ENCODE peak calls at places on chromosome 16, in four cellular contexts. V, G, N and L are unnamed samples.

GRCh38 chr16:49556252-49557069 is 182.9 kb downstream of the C16orf78 start:
- DNase-seq in V (no peak), G (peak; percentile 82), N (no peak), L (no peak)

GRCh38 chr16:57633383-57634064 is 5.1 kb downstream of the ADGRG1 start:
- DNase-seq in V (no peak), G (no peak), N (no peak), L (no peak)

GRCh38 chr16:7257026-7257425 is 75.6 kb upstream of the RBFOX1 start:
- DNase-seq in V (no peak), G (no peak), N (no peak), L (no peak)

GRCh38 chr16:59213952-59214351 is 479.8 kb upstream of the GOT2 start:
- DNase-seq in V (no peak), G (no peak), N (no peak), L (no peak)

GRCh38 chr16:58197314-58198012 is 443 bp downstream of the CSNK2A2 start:
- DNase-seq in V (peak; percentile 39), G (peak; percentile 49), N (peak; percentile 53), L (peak; percentile 28)

GRCh38 chr16:4272114-4272954 is 489 bp downstream of the TFAP4 start:
- DNase-seq in V (no peak), G (peak; percentile 74), N (peak; percentile 77), L (peak; percentile 66)

GRCh38 chr16:21598676-21599157 is 660 bp upstream of the METTL9 start:
- DNase-seq in V (no peak), G (no peak), N (no peak), L (peak; percentile 23)

GRCh38 chr16:66476328-66477027 is 49.4 kb downstream of the BEAN1 start:
- DNase-seq in V (peak; percentile 59), G (no peak), N (no peak), L (peak; percentile 55)

GRCh38 chr16:9929836-9930235 is 252.4 kb downstream of the GRIN2A start:
- DNase-seq in V (no peak), G (no peak), N (no peak), L (no peak)

GRCh38 chr16:59046335-59046734 is 312.2 kb upstream of the GOT2 start:
- DNase-seq in V (no peak), G (no peak), N (no peak), L (no peak)

GRCh38 chr16:74297296-74297665 is 667 bp downstream of the PSMD7 start:
- DNase-seq in V (no peak), G (peak; percentile 25), N (peak; percentile 37), L (peak; percentile 28)

GRCh38 chr16:10971560-10971961 is 27.2 kb downstream of the CLEC16A start:
- DNase-seq in V (no peak), G (peak; percentile 86), N (no peak), L (peak; percentile 48)

GRCh38 chr16:85455534-85455933 is 157.6 kb upstream of the GSE1 start:
- DNase-seq in V (no peak), G (no peak), N (no peak), L (no peak)

GRCh38 chr16:20814761-20815160 is 8.4 kb downstream of the REXO5 start:
- DNase-seq in V (no peak), G (no peak), N (no peak), L (no peak)

GRCh38 chr16:67774457-67774853 is 31.9 kb downstream of the RANBP10 start:
- DNase-seq in V (no peak), G (no peak), N (no peak), L (no peak)

GRCh38 chr16:67833035-67833417 is 9.1 kb upstream of the THAP11 start:
- DNase-seq in V (no peak), G (no peak), N (no peak), L (no peak)

GRCh38 chr16:47664653-47665325 is 203.7 kb downstream of the PHKB start:
- DNase-seq in V (peak; percentile 75), G (no peak), N (no peak), L (peak; percentile 10)

GRCh38 chr16:77961811-77962210 is 60.5 kb upstream of the CLEC3A start:
- DNase-seq in V (no peak), G (no peak), N (no peak), L (no peak)

GRCh38 chr16:63457869-63458268 is 1421.6 kb upstream of the CDH8 start:
- DNase-seq in V (no peak), G (no peak), N (no peak), L (no peak)

GRCh38 chr16:57822861-57823260 is 20.6 kb upstream of the KIFC3 start:
- DNase-seq in V (no peak), G (no peak), N (no peak), L (no peak)

GRCh38 chr16:29662729-29663019 is 373 bp upstream of the SPN start:
- DNase-seq in V (peak; percentile 53), G (no peak), N (peak; percentile 72), L (peak; percentile 75)

GRCh38 chr16:46757339-46758050 is 9.4 kb upstream of the MYLK3 start:
- DNase-seq in V (no peak), G (peak; percentile 28), N (no peak), L (no peak)

GRCh38 chr16:79767597-79768280 is 167.2 kb upstream of the MAF start:
- DNase-seq in V (peak; percentile 59), G (peak; percentile 78), N (no peak), L (no peak)

GRCh38 chr16:30032083-30032819 is 1.2 kb upstream of the TLCD3B start:
- DNase-seq in V (no peak), G (peak; percentile 83), N (peak; percentile 83), L (peak; percentile 83)

GRCh38 chr16:81158964-81159363 is 62.8 kb upstream of the GCSH start:
- DNase-seq in V (no peak), G (peak; percentile 30), N (no peak), L (no peak)

GRCh38 chr16:9141813-9142212 is 50.4 kb downstream of the HAPSTR1 start:
- DNase-seq in V (no peak), G (no peak), N (no peak), L (no peak)

GRCh38 chr16:17777461-17777863 is 306.7 kb upstream of the XYLT1 start:
- DNase-seq in V (no peak), G (no peak), N (no peak), L (no peak)

GRCh38 chr16:4360538-4361021 is 9.5 kb upstream of the PAM16 start:
- DNase-seq in V (no peak), G (peak; percentile 50), N (no peak), L (no peak)

GRCh38 chr16:81238296-81239011 is at the start of gene BCO1:
- DNase-seq in V (peak; percentile 25), G (peak; percentile 87), N (no peak), L (no peak)

GRCh38 chr16:23855010-23855409 is 19.2 kb downstream of the PRKCB start:
- DNase-seq in V (no peak), G (no peak), N (no peak), L (no peak)

GRCh38 chr16:66881014-66881417 is 701 bp downstream of the PDP2 start:
- DNase-seq in V (no peak), G (peak; percentile 47), N (no peak), L (no peak)

GRCh38 chr16:11073407-11073806 is 129.0 kb downstream of the CLEC16A start:
- DNase-seq in V (no peak), G (no peak), N (no peak), L (no peak)

GRCh38 chr16:4613636-4614570 is 785 bp downstream of the UBALD1 start:
- DNase-seq in V (no peak), G (peak; percentile 70), N (peak; percentile 76), L (peak; percentile 60)

DNA sequence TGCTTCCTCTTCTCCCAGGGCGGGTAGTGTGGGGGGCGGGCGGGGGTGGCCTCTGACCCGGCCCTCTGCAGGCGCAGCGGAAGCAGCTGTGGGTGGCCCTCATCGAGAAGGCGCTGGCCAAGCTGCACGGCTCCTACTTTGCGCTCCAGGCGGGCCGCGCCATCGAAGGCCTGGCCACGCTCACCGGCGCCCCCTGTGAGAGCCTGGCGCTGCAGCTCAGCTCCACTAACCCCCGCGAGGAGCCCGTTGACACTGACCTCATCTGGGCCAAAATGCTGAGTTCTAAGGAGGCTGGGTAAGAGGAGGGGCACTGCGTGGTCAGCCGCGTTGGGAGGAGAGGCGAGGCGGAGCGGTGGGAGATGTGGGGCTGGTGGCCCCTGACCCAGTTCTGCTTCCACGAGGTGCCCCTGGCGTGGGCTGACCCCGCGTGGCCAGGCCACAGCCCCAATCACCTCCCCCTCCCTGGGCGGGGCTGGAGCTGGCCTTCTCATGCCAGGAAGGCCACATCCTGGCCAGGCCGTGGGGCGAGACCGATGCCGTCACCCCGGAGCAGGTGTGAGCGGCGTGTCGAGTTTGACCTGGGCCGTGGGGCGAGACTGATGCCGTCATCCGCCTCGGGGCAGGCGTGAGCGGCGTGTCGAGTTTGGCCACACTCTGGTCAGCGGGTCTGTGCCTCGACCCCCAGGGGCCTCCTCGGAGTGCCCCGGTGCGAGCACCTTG is 10.5 kb upstream of the PRR35 start:
- DNase-seq in V (no peak), G (peak; percentile 33), N (no peak), L (no peak)
- TF ChIP-seq CTCF in V (no peak), G (peak; percentile 21), N (no peak), L (no peak)

GRCh38 chr16:762595-763268 is 2.2 kb downstream of the MSLN start:
- DNase-seq in V (no peak), G (no peak), N (no peak), L (no peak)
- TF ChIP-seq CTCF in V (no peak), G (no peak), N (no peak), L (no peak)

DNA sequence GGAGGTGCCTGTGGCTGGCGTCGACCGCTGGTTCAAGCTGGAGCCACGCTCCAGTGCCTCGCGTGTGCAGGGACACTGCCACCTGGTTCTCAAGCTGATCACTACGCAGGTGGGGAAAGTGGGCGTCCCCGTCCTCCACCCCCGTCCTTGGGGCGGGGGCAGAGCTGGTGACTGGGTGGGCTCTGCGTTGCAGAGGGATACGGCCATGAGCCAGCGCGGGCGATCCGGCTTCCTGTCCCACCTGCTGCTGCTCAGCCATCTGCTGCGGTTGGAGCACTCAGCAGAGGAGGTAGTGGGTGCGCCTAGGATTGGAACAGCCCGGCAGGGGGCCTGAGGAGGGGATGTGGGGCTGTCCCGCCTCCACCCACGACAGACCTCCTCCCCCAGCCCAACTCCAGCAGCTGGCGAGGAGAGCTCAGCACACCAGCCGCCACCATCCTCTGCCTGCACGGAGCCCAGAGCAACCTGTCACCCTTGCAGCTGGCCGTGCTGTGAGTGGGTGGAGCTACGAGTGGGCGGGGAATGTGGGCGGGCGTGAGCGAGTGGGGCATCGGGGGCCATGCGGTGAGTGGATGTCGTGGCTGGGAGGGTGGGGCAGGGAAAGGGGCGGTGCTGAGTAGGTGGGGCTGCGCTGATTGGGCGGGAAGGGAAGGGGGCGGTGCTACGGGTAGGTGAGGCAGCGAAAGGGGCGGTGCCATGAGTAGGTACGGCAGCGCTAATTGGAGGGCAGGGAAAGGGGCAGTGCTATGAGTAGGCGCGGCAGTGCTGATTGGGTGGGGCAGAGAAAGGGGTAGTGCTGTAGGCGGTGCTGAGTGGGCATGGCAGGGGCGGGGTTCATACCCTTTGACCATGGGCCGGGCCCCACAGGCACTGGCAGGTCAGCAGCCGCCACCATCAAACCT is 8.9 kb downstream of the TSR3 start:
- DNase-seq in V (peak; percentile 99), G (peak; percentile 99), N (peak; percentile 100), L (peak; percentile 100)
- TF ChIP-seq CTCF in V (no peak), G (no peak), N (no peak), L (no peak)

DNA sequence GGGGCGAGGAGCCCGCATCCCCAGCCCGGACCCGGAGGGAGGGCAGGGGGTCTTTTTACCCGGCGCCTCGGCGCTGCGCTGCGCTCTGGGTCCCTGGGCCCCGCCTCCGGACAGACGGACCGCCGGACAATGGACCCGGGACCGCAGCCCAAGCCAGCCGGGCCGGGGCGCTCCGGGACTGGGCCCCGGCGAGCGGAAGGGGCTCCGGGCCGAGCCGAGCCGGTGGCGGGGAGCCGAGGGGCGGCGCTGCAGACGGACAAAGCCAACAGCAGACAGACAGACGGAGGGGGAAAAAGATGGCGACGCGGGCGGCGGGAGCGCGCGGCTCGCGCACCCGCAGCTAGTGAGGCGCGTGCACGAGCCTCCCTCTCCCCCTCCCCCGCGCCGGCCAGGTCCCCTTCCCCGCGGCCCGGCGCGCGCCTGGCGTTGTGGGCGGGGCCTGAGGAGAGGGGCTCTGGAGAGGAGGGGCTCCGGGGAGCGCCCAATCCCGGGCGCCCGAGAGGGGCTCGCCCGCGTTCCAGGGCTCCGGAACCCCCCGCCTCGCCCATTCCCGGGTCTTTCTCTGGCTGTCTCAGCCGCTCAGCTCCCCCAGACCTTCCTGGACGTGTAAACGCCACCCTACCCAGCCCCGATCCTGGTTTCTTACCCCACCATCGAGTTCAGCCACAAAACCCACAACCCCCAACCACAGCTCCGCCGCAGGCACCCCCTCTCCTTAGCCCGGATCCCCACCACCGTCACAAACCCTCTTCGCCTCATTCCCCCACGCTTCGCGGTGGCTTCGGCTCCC is at the start of gene ZNF821:
- DNase-seq in V (peak; percentile 85), G (peak; percentile 98), N (peak; percentile 91), L (peak; percentile 86)
- TF ChIP-seq CTCF in V (peak; percentile 2), G (peak; percentile 6), N (peak; percentile 24), L (no peak)